ENCODE peak calls at places on chromosomes 6 and 20, in nine cellular contexts. V, O, Q, N, D, G, T, A and J are unnamed samples.

GRCh38 chr20:62133051-62133845 is 9.9 kb downstream of the PSMA7 start:
- DNase-seq in V (no peak), O (no peak), Q (no peak), N (no peak), D (no peak), G (no peak), T (no peak), A (no peak), J (no peak)

GRCh38 chr6:64280569-64280968 is 645.0 kb downstream of the PHF3 start:
- DNase-seq in V (no peak), O (peak), Q (no peak), N (peak), D (peak), G (peak), T (peak), A (peak), J (no peak)

GRCh38 chr6:1335367-1336037 is 23.6 kb downstream of the FOXQ1 start:
- DNase-seq in V (no peak), O (no peak), Q (no peak), N (peak), D (no peak), G (peak), T (no peak), A (no peak), J (no peak)

GRCh38 chr20:3572151-3572550 is 91.0 kb downstream of the GFRA4 start:
- DNase-seq in V (no peak), O (no peak), Q (no peak), N (peak), D (no peak), G (peak), T (no peak), A (no peak), J (no peak)

GRCh38 chr6:84027340-84028183 is 6.0 kb upstream of the MRAP2 start:
- DNase-seq in V (no peak), O (no peak), Q (no peak), N (peak), D (no peak), G (peak), T (peak), A (no peak), J (no peak)

GRCh38 chr6:4320860-4321259 is 185.5 kb upstream of the ECI2 start:
- DNase-seq in V (no peak), O (no peak), Q (no peak), N (peak), D (no peak), G (peak), T (no peak), A (no peak), J (no peak)

GRCh38 chr6:105005446-105005845 is 48.5 kb downstream of the LIN28B start:
- DNase-seq in V (no peak), O (no peak), Q (no peak), N (no peak), D (no peak), G (no peak), T (no peak), A (peak), J (no peak)

GRCh38 chr20:47784599-47785320 is 521 bp downstream of the SULF2 start:
- DNase-seq in V (no peak), O (peak), Q (no peak), N (peak), D (peak), G (peak), T (no peak), A (no peak), J (no peak)

GRCh38 chr6:41547799-41548097 is 1.6 kb downstream of the FOXP4 start:
- DNase-seq in V (no peak), O (no peak), Q (no peak), N (no peak), D (no peak), G (no peak), T (no peak), A (no peak), J (no peak)

GRCh38 chr6:22091424-22091948 is 205.3 kb downstream of the PRL start:
- DNase-seq in V (no peak), O (no peak), Q (no peak), N (no peak), D (no peak), G (no peak), T (no peak), A (no peak), J (no peak)

GRCh38 chr20:1899169-1899525 is 3.9 kb downstream of the SIRPA start:
- DNase-seq in V (no peak), O (no peak), Q (no peak), N (no peak), D (no peak), G (no peak), T (no peak), A (no peak), J (no peak)

GRCh38 chr20:62320581-62321354 is 18.0 kb downstream of the ADRM1 start:
- DNase-seq in V (peak), O (peak), Q (no peak), N (no peak), D (no peak), G (no peak), T (no peak), A (peak), J (no peak)

GRCh38 chr6:145895802-145896201 is 68.4 kb downstream of the SHPRH start:
- DNase-seq in V (no peak), O (no peak), Q (no peak), N (peak), D (no peak), G (peak), T (no peak), A (peak), J (no peak)

GRCh38 chr6:40399888-40400468 is 187.2 kb downstream of the LRFN2 start:
- DNase-seq in V (no peak), O (no peak), Q (no peak), N (no peak), D (no peak), G (no peak), T (peak), A (no peak), J (no peak)

GRCh38 chr20:64265201-64265600 is 9.7 kb downstream of the PCMTD2 start:
- DNase-seq in V (no peak), O (no peak), Q (no peak), N (peak), D (no peak), G (no peak), T (no peak), A (no peak), J (no peak)

GRCh38 chr20:12715371-12715770 is 293.4 kb upstream of the SPTLC3 start:
- DNase-seq in V (no peak), O (no peak), Q (no peak), N (no peak), D (no peak), G (no peak), T (no peak), A (no peak), J (no peak)

GRCh38 chr6:118606268-118606667 is 45.1 kb downstream of the CEP85L start:
- DNase-seq in V (no peak), O (no peak), Q (no peak), N (no peak), D (no peak), G (no peak), T (no peak), A (no peak), J (no peak)

GRCh38 chr6:31037692-31038091 is 27.4 kb downstream of the MUC22 start:
- DNase-seq in V (no peak), O (no peak), Q (no peak), N (no peak), D (no peak), G (peak), T (no peak), A (no peak), J (no peak)

GRCh38 chr20:5807431-5807830 is 57.2 kb downstream of the SHLD1 start:
- DNase-seq in V (no peak), O (no peak), Q (no peak), N (no peak), D (no peak), G (no peak), T (no peak), A (no peak), J (no peak)

GRCh38 chr6:169800668-169801395 is 49.4 kb downstream of the ERMARD start:
- DNase-seq in V (no peak), O (no peak), Q (no peak), N (peak), D (peak), G (peak), T (no peak), A (no peak), J (no peak)